ENCODE peak calls at places on chromosomes 3 and 15, in seven cellular contexts. One of them, this sample, is unnamed.

GRCh38 chr3:153210660-153211059 is 48.6 kb downstream of the RAP2B start:
- DNase-seq in cardiac fibroblast: no peak
- DNase-seq in fibroblast of pulmonary artery: no peak
- DNase-seq in brain microvascular endothelial cell: no peak
- DNase-seq in GM12864: no peak
- DNase-seq in endothelial cell of umbilical vein: no peak
- DNase-seq in GM12865: no peak
- DNase-seq in this sample: no peak

GRCh38 chr3:11452988-11453847 is 181.0 kb downstream of the ATG7 start:
- DNase-seq in cardiac fibroblast: peak; percentile 74
- DNase-seq in fibroblast of pulmonary artery: peak; percentile 80
- DNase-seq in brain microvascular endothelial cell: peak; percentile 77
- DNase-seq in GM12864: no peak
- DNase-seq in endothelial cell of umbilical vein: peak; percentile 85
- DNase-seq in GM12865: no peak
- DNase-seq in this sample: no peak

GRCh38 chr15:63160638-63161037 is 3.4 kb upstream of the RPS27L start:
- DNase-seq in cardiac fibroblast: no peak
- DNase-seq in fibroblast of pulmonary artery: no peak
- DNase-seq in brain microvascular endothelial cell: no peak
- DNase-seq in GM12864: no peak
- DNase-seq in endothelial cell of umbilical vein: no peak
- DNase-seq in GM12865: no peak
- DNase-seq in this sample: no peak

GRCh38 chr15:88745696-88746095 is 57.5 kb upstream of the ACAN start:
- DNase-seq in cardiac fibroblast: peak; percentile 31
- DNase-seq in fibroblast of pulmonary artery: peak; percentile 63
- DNase-seq in brain microvascular endothelial cell: peak; percentile 34
- DNase-seq in GM12864: no peak
- DNase-seq in endothelial cell of umbilical vein: no peak
- DNase-seq in GM12865: no peak
- DNase-seq in this sample: no peak

GRCh38 chr3:150421256-150421655 is 13.2 kb downstream of the TSC22D2 start:
- DNase-seq in cardiac fibroblast: no peak
- DNase-seq in fibroblast of pulmonary artery: no peak
- DNase-seq in brain microvascular endothelial cell: no peak
- DNase-seq in GM12864: no peak
- DNase-seq in endothelial cell of umbilical vein: no peak
- DNase-seq in GM12865: no peak
- DNase-seq in this sample: no peak

GRCh38 chr3:113084777-113085176 is 94.0 kb downstream of the GTPBP8 start:
- DNase-seq in cardiac fibroblast: peak; percentile 52
- DNase-seq in fibroblast of pulmonary artery: peak; percentile 70
- DNase-seq in brain microvascular endothelial cell: peak; percentile 31
- DNase-seq in GM12864: no peak
- DNase-seq in endothelial cell of umbilical vein: peak; percentile 10
- DNase-seq in GM12865: no peak
- DNase-seq in this sample: no peak

GRCh38 chr3:47399531-47400270 is 18.9 kb downstream of the PTPN23 start:
- DNase-seq in cardiac fibroblast: no peak
- DNase-seq in fibroblast of pulmonary artery: no peak
- DNase-seq in brain microvascular endothelial cell: peak; percentile 14
- DNase-seq in GM12864: no peak
- DNase-seq in endothelial cell of umbilical vein: no peak
- DNase-seq in GM12865: no peak
- DNase-seq in this sample: no peak

GRCh38 chr3:183212096-183212495 is 41.0 kb upstream of the B3GNT5 start:
- DNase-seq in cardiac fibroblast: no peak
- DNase-seq in fibroblast of pulmonary artery: no peak
- DNase-seq in brain microvascular endothelial cell: no peak
- DNase-seq in GM12864: no peak
- DNase-seq in endothelial cell of umbilical vein: no peak
- DNase-seq in GM12865: no peak
- DNase-seq in this sample: no peak

GRCh38 chr3:117512975-117513374 is 803.4 kb downstream of the TUSC7 start:
- DNase-seq in cardiac fibroblast: no peak
- DNase-seq in fibroblast of pulmonary artery: peak; percentile 16
- DNase-seq in brain microvascular endothelial cell: no peak
- DNase-seq in GM12864: no peak
- DNase-seq in endothelial cell of umbilical vein: no peak
- DNase-seq in GM12865: no peak
- DNase-seq in this sample: no peak

GRCh38 chr3:34869696-34870095 is 769.6 kb upstream of the ARPP21 start:
- DNase-seq in cardiac fibroblast: no peak
- DNase-seq in fibroblast of pulmonary artery: no peak
- DNase-seq in brain microvascular endothelial cell: no peak
- DNase-seq in GM12864: no peak
- DNase-seq in endothelial cell of umbilical vein: no peak
- DNase-seq in GM12865: no peak
- DNase-seq in this sample: no peak

GRCh38 chr3:160667452-160667851 is 9.5 kb upstream of the ARL14 start:
- DNase-seq in cardiac fibroblast: no peak
- DNase-seq in fibroblast of pulmonary artery: no peak
- DNase-seq in brain microvascular endothelial cell: peak; percentile 18
- DNase-seq in GM12864: no peak
- DNase-seq in endothelial cell of umbilical vein: peak; percentile 24
- DNase-seq in GM12865: peak; percentile 17
- DNase-seq in this sample: no peak

GRCh38 chr15:31488437-31489204 is 162.0 kb downstream of the KLF13 start:
- DNase-seq in cardiac fibroblast: peak; percentile 94
- DNase-seq in fibroblast of pulmonary artery: peak; percentile 94
- DNase-seq in brain microvascular endothelial cell: peak; percentile 79
- DNase-seq in GM12864: peak; percentile 72
- DNase-seq in endothelial cell of umbilical vein: peak; percentile 81
- DNase-seq in GM12865: peak; percentile 90
- DNase-seq in this sample: peak; percentile 55

GRCh38 chr15:74958320-74958907 is 1.8 kb upstream of the RPP25 start:
- DNase-seq in cardiac fibroblast: peak; percentile 52
- DNase-seq in fibroblast of pulmonary artery: no peak
- DNase-seq in brain microvascular endothelial cell: no peak
- DNase-seq in GM12864: no peak
- DNase-seq in endothelial cell of umbilical vein: no peak
- DNase-seq in GM12865: no peak
- DNase-seq in this sample: no peak

GRCh38 chr3:17111556-17111955 is 226.8 kb downstream of the PLCL2 start:
- DNase-seq in cardiac fibroblast: peak; percentile 15
- DNase-seq in fibroblast of pulmonary artery: peak; percentile 45
- DNase-seq in brain microvascular endothelial cell: peak; percentile 76
- DNase-seq in GM12864: no peak
- DNase-seq in endothelial cell of umbilical vein: no peak
- DNase-seq in GM12865: no peak
- DNase-seq in this sample: no peak

GRCh38 chr3:138051946-138052802 is 42.2 kb downstream of the CLDN18 start:
- DNase-seq in cardiac fibroblast: peak; percentile 68
- DNase-seq in fibroblast of pulmonary artery: peak; percentile 68
- DNase-seq in brain microvascular endothelial cell: peak; percentile 60
- DNase-seq in GM12864: no peak
- DNase-seq in endothelial cell of umbilical vein: peak; percentile 38
- DNase-seq in GM12865: peak; percentile 82
- DNase-seq in this sample: no peak

GRCh38 chr3:157042226-157042625 is 117.7 kb downstream of the CCNL1 start:
- DNase-seq in cardiac fibroblast: no peak
- DNase-seq in fibroblast of pulmonary artery: no peak
- DNase-seq in brain microvascular endothelial cell: no peak
- DNase-seq in GM12864: no peak
- DNase-seq in endothelial cell of umbilical vein: no peak
- DNase-seq in GM12865: no peak
- DNase-seq in this sample: no peak

GRCh38 chr3:162780313-162780712 is 1283.7 kb downstream of the OTOL1 start:
- DNase-seq in cardiac fibroblast: peak; percentile 23
- DNase-seq in fibroblast of pulmonary artery: peak; percentile 48
- DNase-seq in brain microvascular endothelial cell: peak; percentile 25
- DNase-seq in GM12864: no peak
- DNase-seq in endothelial cell of umbilical vein: peak; percentile 17
- DNase-seq in GM12865: no peak
- DNase-seq in this sample: no peak

GRCh38 chr3:48400824-48401433 is 28.9 kb downstream of the FBXW12 start:
- DNase-seq in cardiac fibroblast: peak; percentile 70
- DNase-seq in fibroblast of pulmonary artery: peak; percentile 69
- DNase-seq in brain microvascular endothelial cell: peak; percentile 22
- DNase-seq in GM12864: peak; percentile 30
- DNase-seq in endothelial cell of umbilical vein: peak; percentile 52
- DNase-seq in GM12865: peak; percentile 84
- DNase-seq in this sample: peak; percentile 48

GRCh38 chr3:18679226-18679625 is 254.1 kb upstream of the SATB1 start:
- DNase-seq in cardiac fibroblast: no peak
- DNase-seq in fibroblast of pulmonary artery: no peak
- DNase-seq in brain microvascular endothelial cell: no peak
- DNase-seq in GM12864: no peak
- DNase-seq in endothelial cell of umbilical vein: no peak
- DNase-seq in GM12865: no peak
- DNase-seq in this sample: peak; percentile 65

GRCh38 chr15:98643104-98643503 is 5.2 kb upstream of the IGF1R start:
- DNase-seq in cardiac fibroblast: no peak
- DNase-seq in fibroblast of pulmonary artery: no peak
- DNase-seq in brain microvascular endothelial cell: no peak
- DNase-seq in GM12864: no peak
- DNase-seq in endothelial cell of umbilical vein: no peak
- DNase-seq in GM12865: no peak
- DNase-seq in this sample: no peak
- H3K4me3 ChIP-seq in cardiac fibroblast: no peak overlapping the region
- H3K4me3 ChIP-seq in fibroblast of pulmonary artery: no peak overlapping the region
- H3K4me3 ChIP-seq in brain microvascular endothelial cell: no peak overlapping the region
- H3K4me3 ChIP-seq in GM12864: no peak overlapping the region
- H3K4me3 ChIP-seq in endothelial cell of umbilical vein: no peak overlapping the region
- H3K4me3 ChIP-seq in GM12865: no peak overlapping the region
- H3K4me3 ChIP-seq in this sample: no peak overlapping the region

GRCh38 chr3:147945968-147946519 is 536.9 kb downstream of the ZIC1 start:
- DNase-seq in cardiac fibroblast: peak; percentile 93
- DNase-seq in fibroblast of pulmonary artery: peak; percentile 91
- DNase-seq in brain microvascular endothelial cell: peak; percentile 96
- DNase-seq in GM12864: no peak
- DNase-seq in endothelial cell of umbilical vein: peak; percentile 68
- DNase-seq in GM12865: peak; percentile 69
- DNase-seq in this sample: no peak
- H3K4me3 ChIP-seq in cardiac fibroblast: peak overlapping the region; percentile 18
- H3K4me3 ChIP-seq in fibroblast of pulmonary artery: peak overlapping the region; percentile 33
- H3K4me3 ChIP-seq in brain microvascular endothelial cell: peak overlapping the region; percentile 24
- H3K4me3 ChIP-seq in GM12864: no peak overlapping the region
- H3K4me3 ChIP-seq in endothelial cell of umbilical vein: no peak overlapping the region
- H3K4me3 ChIP-seq in GM12865: peak overlapping the region; percentile 52
- H3K4me3 ChIP-seq in this sample: no peak overlapping the region

GRCh38 chr3:75396316-75396802 is 267.8 kb upstream of the FRG2C start:
- DNase-seq in cardiac fibroblast: no peak
- DNase-seq in fibroblast of pulmonary artery: no peak
- DNase-seq in brain microvascular endothelial cell: no peak
- DNase-seq in GM12864: no peak
- DNase-seq in endothelial cell of umbilical vein: no peak
- DNase-seq in GM12865: no peak
- DNase-seq in this sample: no peak

DNA sequence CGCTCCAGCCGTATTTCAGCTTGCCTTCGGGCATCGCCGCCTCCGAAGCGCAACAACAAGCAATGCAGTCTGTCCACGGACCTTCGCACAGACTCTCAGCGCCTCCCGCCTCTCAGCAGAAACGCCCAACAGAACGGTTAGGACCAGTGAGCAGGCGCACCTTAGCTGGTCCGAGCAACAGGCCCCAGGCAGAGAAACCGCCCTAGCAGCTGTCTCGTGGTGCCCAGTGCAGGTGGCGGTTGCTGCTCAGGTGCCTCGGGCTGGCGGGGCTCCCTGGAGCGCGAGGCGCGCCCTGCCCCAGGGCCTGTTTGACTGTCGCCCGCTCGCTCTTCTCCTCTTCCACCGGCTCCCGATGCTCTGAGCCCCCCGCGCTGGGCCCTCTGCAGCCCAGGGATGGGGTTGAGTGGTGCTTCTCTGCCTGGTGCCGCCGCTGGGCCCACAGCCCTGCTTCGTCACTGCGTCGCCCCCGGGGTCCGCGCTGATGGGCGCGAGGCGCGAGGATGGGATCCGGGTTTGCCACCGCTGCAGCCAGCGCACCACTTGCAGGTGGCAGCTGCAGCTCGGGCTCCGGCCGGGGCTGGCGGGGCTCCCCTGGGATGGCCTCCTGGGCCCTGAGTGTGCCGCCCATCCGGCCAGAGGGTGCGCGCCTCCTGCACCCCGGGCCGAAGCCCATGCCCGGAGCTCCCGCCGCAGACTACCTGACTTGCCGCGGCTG is 268.4 kb upstream of the FRG2C start:
- DNase-seq in cardiac fibroblast: no peak
- DNase-seq in fibroblast of pulmonary artery: no peak
- DNase-seq in brain microvascular endothelial cell: no peak
- DNase-seq in GM12864: no peak
- DNase-seq in endothelial cell of umbilical vein: no peak
- DNase-seq in GM12865: no peak
- DNase-seq in this sample: no peak
- H3K4me3 ChIP-seq in cardiac fibroblast: no peak overlapping the region
- H3K4me3 ChIP-seq in fibroblast of pulmonary artery: no peak overlapping the region
- H3K4me3 ChIP-seq in brain microvascular endothelial cell: peak overlapping the region; percentile 3
- H3K4me3 ChIP-seq in GM12864: no peak overlapping the region
- H3K4me3 ChIP-seq in endothelial cell of umbilical vein: no peak overlapping the region
- H3K4me3 ChIP-seq in GM12865: no peak overlapping the region
- H3K4me3 ChIP-seq in this sample: no peak overlapping the region

GRCh38 chr3:14461748-14462324 is 59.4 kb downstream of the SLC6A6 start:
- DNase-seq in cardiac fibroblast: peak; percentile 85
- DNase-seq in fibroblast of pulmonary artery: peak; percentile 81
- DNase-seq in brain microvascular endothelial cell: peak; percentile 65
- DNase-seq in GM12864: no peak
- DNase-seq in endothelial cell of umbilical vein: peak; percentile 73
- DNase-seq in GM12865: peak; percentile 56
- DNase-seq in this sample: peak; percentile 22

GRCh38 chr3:14462738-14463137 is 60.3 kb downstream of the SLC6A6 start:
- DNase-seq in cardiac fibroblast: no peak
- DNase-seq in fibroblast of pulmonary artery: no peak
- DNase-seq in brain microvascular endothelial cell: no peak
- DNase-seq in GM12864: no peak
- DNase-seq in endothelial cell of umbilical vein: no peak
- DNase-seq in GM12865: no peak
- DNase-seq in this sample: no peak

GRCh38 chr3:14465425-14465824 is 63.0 kb downstream of the SLC6A6 start:
- DNase-seq in cardiac fibroblast: no peak
- DNase-seq in fibroblast of pulmonary artery: no peak
- DNase-seq in brain microvascular endothelial cell: no peak
- DNase-seq in GM12864: no peak
- DNase-seq in endothelial cell of umbilical vein: no peak
- DNase-seq in GM12865: no peak
- DNase-seq in this sample: no peak

GRCh38 chr3:14464521-14464920 is 62.1 kb downstream of the SLC6A6 start:
- DNase-seq in cardiac fibroblast: no peak
- DNase-seq in fibroblast of pulmonary artery: no peak
- DNase-seq in brain microvascular endothelial cell: no peak
- DNase-seq in GM12864: no peak
- DNase-seq in endothelial cell of umbilical vein: no peak
- DNase-seq in GM12865: no peak
- DNase-seq in this sample: no peak

GRCh38 chr3:14463330-14464216 is 61.2 kb downstream of the SLC6A6 start:
- DNase-seq in cardiac fibroblast: no peak
- DNase-seq in fibroblast of pulmonary artery: no peak
- DNase-seq in brain microvascular endothelial cell: no peak
- DNase-seq in GM12864: no peak
- DNase-seq in endothelial cell of umbilical vein: no peak
- DNase-seq in GM12865: no peak
- DNase-seq in this sample: no peak
- H3K4me3 ChIP-seq in cardiac fibroblast: no peak overlapping the region
- H3K4me3 ChIP-seq in fibroblast of pulmonary artery: no peak overlapping the region
- H3K4me3 ChIP-seq in brain microvascular endothelial cell: no peak overlapping the region
- H3K4me3 ChIP-seq in GM12864: no peak overlapping the region
- H3K4me3 ChIP-seq in endothelial cell of umbilical vein: no peak overlapping the region
- H3K4me3 ChIP-seq in GM12865: no peak overlapping the region
- H3K4me3 ChIP-seq in this sample: no peak overlapping the region

This sample was measured in naive thymus-derived CD4-positive, alpha-beta T cell.